ENCODE peak calls at places on chromosome 20, in four cellular contexts. N, F, J and G are unnamed samples.

GRCh38 chr20:60126975-60127374 is 168.8 kb downstream of the CDH26 start:
- DNase-seq in J (no peak), F (no peak), N (no peak), G (no peak)

GRCh38 chr20:19967441-19967840 is 49.7 kb upstream of the NAA20 start:
- DNase-seq in J (no peak), N (no peak), F (no peak), G (no peak)

GRCh38 chr20:10429443-10429981 is 4.5 kb downstream of the MKKS start:
- DNase-seq in N (no peak), F (no peak), J (no peak), G (no peak)

GRCh38 chr20:7760261-7761048 is 179.8 kb downstream of the HAO1 start:
- DNase-seq in F (peak), J (no peak), N (no peak), G (no peak)

GRCh38 chr20:58991720-58992119 is 10.7 kb downstream of the NELFCD start:
- DNase-seq in N (no peak), J (no peak), F (no peak), G (peak)

GRCh38 chr20:61299088-61299487 is 47.0 kb downstream of the CDH4 start:
- DNase-seq in F (no peak), J (no peak), N (no peak), G (no peak)

GRCh38 chr20:35297153-35297552 is 4.9 kb upstream of the FAM83C start:
- DNase-seq in N (peak), F (no peak), J (no peak), G (no peak)

GRCh38 chr20:47007826-47008655 is 113.4 kb downstream of the EYA2 start:
- DNase-seq in N (no peak), F (no peak), J (no peak), G (no peak)

GRCh38 chr20:57653910-57654309 is 33.7 kb upstream of the ZBP1 start:
- DNase-seq in N (no peak), F (no peak), J (no peak), G (no peak)

GRCh38 chr20:63843222-63843621 is 12.2 kb upstream of the ZBTB46 start:
- DNase-seq in N (no peak), F (no peak), J (no peak), G (no peak)

DNA sequence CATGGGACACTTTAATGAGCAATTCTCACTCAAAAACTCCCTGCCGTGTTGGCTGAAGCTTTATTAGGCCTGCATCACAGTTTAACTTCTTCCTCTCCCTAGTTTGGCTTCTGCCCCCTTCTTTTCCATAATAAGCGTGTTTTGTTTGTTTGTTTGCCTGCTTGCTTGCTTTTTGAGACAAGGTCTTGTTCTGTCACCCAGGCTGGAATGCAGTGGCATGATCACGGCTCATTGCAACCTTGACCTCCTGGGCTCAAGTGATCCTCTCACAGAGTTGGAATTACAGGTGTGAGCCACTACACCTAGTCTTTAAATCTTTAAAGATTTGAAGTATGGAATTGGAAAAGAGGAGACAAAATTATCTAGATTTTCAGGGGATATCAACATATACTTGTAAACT is 25.4 kb upstream of the DNAAF9 start:
- DNase-seq in N (no peak), J (no peak), F (no peak), G (no peak)
- H3K18ac ChIP-seq in N (no peak), J (no peak), F (no peak), G (no peak)

DNA sequence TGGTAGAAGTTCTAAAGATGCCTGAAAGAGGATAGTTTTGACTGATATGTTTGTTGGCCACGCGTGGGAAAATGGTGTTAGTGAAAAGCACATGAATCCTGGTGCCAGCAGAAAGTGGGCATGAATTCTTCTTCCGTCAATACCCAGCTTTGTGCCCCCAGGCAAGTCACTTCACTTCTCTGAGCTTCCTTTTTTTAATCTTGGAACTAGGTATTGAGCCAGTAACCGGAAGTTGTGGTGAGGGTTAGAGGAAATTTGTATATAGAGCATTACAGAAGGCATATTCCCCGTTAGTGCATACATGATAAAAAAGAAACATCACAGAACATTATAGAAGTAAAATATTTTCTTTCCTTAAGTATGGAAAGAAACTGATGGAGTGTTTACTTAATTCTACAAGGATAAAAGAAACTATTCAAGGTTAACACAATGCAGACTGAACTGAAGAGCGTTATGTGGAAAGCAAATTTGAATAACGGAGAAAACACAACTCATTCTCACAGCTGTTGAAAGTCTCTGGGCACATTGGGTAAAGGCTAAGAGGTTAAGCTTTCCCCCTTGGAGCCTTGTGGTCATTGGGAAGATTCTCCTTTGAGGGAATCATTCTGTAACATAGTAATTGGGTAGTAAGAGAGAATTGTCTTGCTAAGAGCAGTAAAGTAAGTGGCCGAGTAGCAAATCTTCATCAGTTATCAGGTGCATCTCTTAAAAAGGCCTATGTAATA is 223.1 kb downstream of the BCAS1 start:
- DNase-seq in F (no peak), N (no peak), J (no peak), G (no peak)
- H3K18ac ChIP-seq in F (no peak), N (no peak), J (no peak), G (no peak)

GRCh38 chr20:840858-841567 is 7.5 kb downstream of the FAM110A start:
- DNase-seq in J (no peak), F (no peak), N (no peak), G (no peak)
- H3K18ac ChIP-seq in J (peak), F (peak), N (no peak), G (no peak)

DNA sequence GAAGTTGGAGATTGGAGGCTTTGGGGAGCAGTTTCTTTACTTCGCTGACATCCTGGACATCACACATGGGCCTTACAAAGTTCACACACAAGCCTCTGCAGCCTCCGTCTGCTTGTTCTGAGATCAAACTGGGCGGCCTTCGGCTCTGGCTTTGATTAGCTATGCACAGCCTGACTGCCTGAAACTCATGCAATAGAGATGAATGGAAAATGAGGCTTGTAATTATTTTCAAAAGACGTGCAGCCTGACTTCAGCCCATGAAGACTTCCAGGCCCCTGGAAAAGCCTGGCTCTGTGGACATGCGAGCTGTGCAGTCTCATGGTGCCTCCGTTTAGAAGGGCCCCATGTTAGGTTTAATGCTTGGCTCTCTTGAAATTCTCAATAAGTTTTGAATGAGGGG is 480.5 kb upstream of the SULF2 start:
- DNase-seq in J (no peak), F (no peak), N (no peak), G (no peak)
- H3K18ac ChIP-seq in J (no peak), F (no peak), N (no peak), G (no peak)

GRCh38 chr20:41017448-41018042 is 11.1 kb upstream of the TOP1 start:
- DNase-seq in J (no peak), N (no peak), F (no peak), G (no peak)
- H3K18ac ChIP-seq in J (no peak), N (no peak), F (no peak), G (no peak)

GRCh38 chr20:34065260-34065659 is 46.8 kb downstream of the EIF2S2 start:
- DNase-seq in J (no peak), F (peak), N (no peak), G (peak)

GRCh38 chr20:34066476-34067090 is 45.5 kb downstream of the EIF2S2 start:
- DNase-seq in F (peak), N (no peak), J (no peak), G (peak)

GRCh38 chr20:34061695-34062094 is 50.3 kb downstream of the EIF2S2 start:
- DNase-seq in F (no peak), J (no peak), N (no peak), G (no peak)

GRCh38 chr20:34062651-34063482 is 49.2 kb downstream of the EIF2S2 start:
- DNase-seq in F (peak), J (no peak), N (no peak), G (peak)

GRCh38 chr20:34064286-34064685 is 47.8 kb downstream of the EIF2S2 start:
- DNase-seq in N (no peak), J (no peak), F (no peak), G (no peak)
- H3K18ac ChIP-seq in N (no peak), J (no peak), F (no peak), G (no peak)

DNA sequence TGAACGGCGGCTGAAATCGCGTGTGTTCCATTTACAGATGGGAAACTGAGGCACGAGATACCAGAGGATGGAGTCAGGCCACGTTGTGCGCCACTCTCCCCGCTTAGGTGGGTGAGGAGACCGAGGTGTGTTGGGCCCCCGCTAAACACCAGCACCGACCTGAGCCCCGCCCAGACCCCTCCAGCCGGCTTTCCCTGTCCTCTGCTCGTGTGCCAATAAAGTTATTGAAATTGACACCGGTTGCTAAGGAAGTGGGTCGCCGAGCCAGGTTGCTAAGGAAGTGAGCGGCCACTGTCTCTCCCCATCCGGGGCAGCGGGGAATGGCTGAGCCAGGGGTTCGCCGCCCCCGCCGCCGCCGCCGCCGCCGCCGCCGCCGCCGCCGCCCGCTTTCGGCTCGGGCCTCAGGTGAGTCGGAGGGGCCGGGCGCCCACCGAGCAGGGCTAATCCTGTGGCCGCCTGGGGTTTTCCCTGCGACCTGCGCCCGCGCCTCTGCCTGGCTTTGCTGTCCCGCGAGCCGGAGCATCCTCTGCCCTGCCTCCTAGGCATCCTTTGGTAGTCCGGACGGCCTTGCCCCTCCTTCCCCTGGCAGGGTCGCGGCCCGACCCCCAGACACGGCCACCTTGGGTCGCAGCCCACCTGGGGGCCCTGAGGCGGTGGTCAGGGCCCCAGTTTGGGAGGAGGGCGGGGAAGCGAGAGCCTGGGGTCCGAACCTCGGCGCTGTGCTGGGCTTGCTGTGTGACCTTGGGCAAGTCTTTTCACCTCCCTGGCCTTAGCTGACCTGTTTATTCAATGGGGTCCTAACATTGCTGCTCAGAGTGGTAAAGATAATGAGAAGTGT is at the start of gene KIF3B:
- DNase-seq in F (peak), N (peak), J (peak), G (peak)
- H3K18ac ChIP-seq in F (peak), N (peak), J (peak), G (peak)

GRCh38 chr20:62627901-62628612 is 14.2 kb upstream of the SLCO4A1 start:
- DNase-seq in J (no peak), F (peak), N (no peak), G (peak)
- H3K18ac ChIP-seq in J (peak), F (no peak), N (no peak), G (no peak)

GRCh38 chr20:17936306-17936790 is 32.2 kb downstream of the SNX5 start:
- DNase-seq in J (no peak), F (peak), N (no peak), G (peak)
- H3K18ac ChIP-seq in J (no peak), F (no peak), N (no peak), G (peak)

GRCh38 chr20:50278684-50279531 is 88.3 kb downstream of the CEBPB start:
- DNase-seq in F (peak), J (no peak), N (no peak), G (no peak)
- H3K18ac ChIP-seq in F (peak), J (peak), N (no peak), G (no peak)